ENCODE peak calls at places on chromosomes 16 and 17, in ten cellular contexts. A, N, X, F, H, Q, G, I, S and D are unnamed samples.
A peak's percentile ranks its signal among the peaks of the same experiment; 100 is the strongest.

GRCh38 chr16:89981414-89981813 is 32.9 kb downstream of the DEF8 start:
- DNase-seq in A (no peak), N (no peak), X (no peak), F (no peak), H (no peak), Q (no peak), G (no peak), I (no peak), S (no peak), D (no peak)

GRCh38 chr17:57892146-57892819 is 42.4 kb upstream of the MRPS23 start:
- DNase-seq in A (peak; percentile 94), N (peak; percentile 92), X (peak; percentile 84), F (peak; percentile 93), H (peak; percentile 87), Q (peak; percentile 83), G (peak; percentile 88), I (peak; percentile 83), S (peak; percentile 61), D (peak; percentile 84)

GRCh38 chr17:79915850-79916430 is 76.7 kb upstream of the CBX4 start:
- DNase-seq in A (peak; percentile 57), N (peak; percentile 55), X (peak; percentile 28), F (peak; percentile 84), H (peak; percentile 52), Q (peak; percentile 34), G (peak; percentile 97), I (no peak), S (peak; percentile 12), D (peak; percentile 36)

GRCh38 chr16:87053016-87053982 is 263.9 kb downstream of the C16orf95 start:
- DNase-seq in A (no peak), N (no peak), X (no peak), F (no peak), H (no peak), Q (no peak), G (no peak), I (no peak), S (no peak), D (peak; percentile 51)

GRCh38 chr16:3754304-3754703 is 37.0 kb upstream of the TRAP1 start:
- DNase-seq in A (no peak), N (no peak), X (peak; percentile 62), F (no peak), H (no peak), Q (no peak), G (no peak), I (no peak), S (no peak), D (no peak)

GRCh38 chr17:59470624-59471297 is 94.6 kb upstream of the DHX40 start:
- DNase-seq in A (no peak), N (no peak), X (no peak), F (no peak), H (no peak), Q (no peak), G (no peak), I (no peak), S (no peak), D (no peak)

GRCh38 chr17:5049314-5049819 is 14.1 kb upstream of the SLC52A1 start:
- DNase-seq in A (no peak), N (no peak), X (no peak), F (no peak), H (no peak), Q (no peak), G (no peak), I (no peak), S (peak; percentile 78), D (no peak)

GRCh38 chr17:55133583-55133982 is 131.2 kb upstream of the HLF start:
- DNase-seq in A (no peak), N (no peak), X (no peak), F (no peak), H (no peak), Q (no peak), G (no peak), I (no peak), S (no peak), D (no peak)

GRCh38 chr17:17366941-17367885 is 64.0 kb downstream of the NT5M start:
- DNase-seq in A (peak; percentile 60), N (no peak), X (no peak), F (peak; percentile 52), H (no peak), Q (no peak), G (no peak), I (no peak), S (no peak), D (no peak)

GRCh38 chr17:43994272-43995149 is 9.9 kb upstream of the NAGS start:
- DNase-seq in A (peak; percentile 82), N (peak; percentile 63), X (peak; percentile 37), F (peak; percentile 84), H (peak; percentile 54), Q (peak; percentile 77), G (peak; percentile 54), I (no peak), S (peak; percentile 63), D (peak; percentile 78)

GRCh38 chr16:84975066-84975465 is 36.3 kb downstream of the ZDHHC7 start:
- DNase-seq in A (no peak), N (no peak), X (no peak), F (no peak), H (no peak), Q (no peak), G (no peak), I (no peak), S (no peak), D (no peak)

GRCh38 chr17:36534117-36534880 is at the start of gene MYO19:
- DNase-seq in A (peak; percentile 84), N (peak; percentile 31), X (peak; percentile 44), F (peak; percentile 88), H (peak; percentile 52), Q (peak; percentile 70), G (peak; percentile 66), I (peak; percentile 72), S (no peak), D (peak; percentile 67)

GRCh38 chr17:57349533-57350227 is 93.4 kb downstream of the MSI2 start:
- DNase-seq in A (no peak), N (no peak), X (peak; percentile 27), F (no peak), H (no peak), Q (no peak), G (no peak), I (no peak), S (no peak), D (no peak)

GRCh38 chr17:4498461-4499397 is at the start of gene SPNS2:
- DNase-seq in A (peak; percentile 83), N (peak; percentile 12), X (peak; percentile 29), F (peak; percentile 86), H (peak; percentile 62), Q (peak; percentile 84), G (peak; percentile 84), I (peak; percentile 64), S (peak; percentile 71), D (no peak)

DNA sequence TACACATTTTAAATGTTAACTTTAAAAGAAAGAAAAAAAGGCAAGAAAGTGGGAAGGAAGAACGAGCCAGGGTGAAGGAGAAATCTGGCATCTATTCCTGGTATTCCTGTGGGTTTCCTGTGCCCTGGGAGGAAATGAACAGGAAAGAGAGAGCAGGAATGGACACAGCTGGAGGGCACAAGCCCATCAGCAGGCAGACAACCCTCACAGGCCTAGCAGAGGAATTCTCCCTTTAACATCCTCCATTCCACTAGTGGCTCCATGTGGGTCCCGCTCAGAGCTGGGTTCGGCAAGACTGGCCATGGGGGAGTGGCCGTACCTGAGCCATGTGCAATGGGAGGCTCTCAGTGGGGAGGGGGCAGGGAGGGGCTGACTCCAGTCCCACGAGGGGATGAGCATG is 30.4 kb downstream of the TK2 start:
- DNase-seq in A (no peak), N (no peak), X (no peak), F (no peak), H (no peak), Q (no peak), G (no peak), I (no peak), S (no peak), D (no peak)
- H3K4me1 ChIP-seq in A (peaks cover 47% of the 10 kb centered on the region), N (peaks cover 22% of the 10 kb centered on the region), X (peaks cover 31% of the 10 kb centered on the region), F (peaks cover 87% of the 10 kb centered on the region), H (peaks cover 78% of the 10 kb centered on the region), Q (no peaks in the 10 kb centered on the region), G (peaks cover 68% of the 10 kb centered on the region), I (peaks cover 17% of the 10 kb centered on the region), S (peaks cover 82% of the 10 kb centered on the region), D (peaks cover 20% of the 10 kb centered on the region)

DNA sequence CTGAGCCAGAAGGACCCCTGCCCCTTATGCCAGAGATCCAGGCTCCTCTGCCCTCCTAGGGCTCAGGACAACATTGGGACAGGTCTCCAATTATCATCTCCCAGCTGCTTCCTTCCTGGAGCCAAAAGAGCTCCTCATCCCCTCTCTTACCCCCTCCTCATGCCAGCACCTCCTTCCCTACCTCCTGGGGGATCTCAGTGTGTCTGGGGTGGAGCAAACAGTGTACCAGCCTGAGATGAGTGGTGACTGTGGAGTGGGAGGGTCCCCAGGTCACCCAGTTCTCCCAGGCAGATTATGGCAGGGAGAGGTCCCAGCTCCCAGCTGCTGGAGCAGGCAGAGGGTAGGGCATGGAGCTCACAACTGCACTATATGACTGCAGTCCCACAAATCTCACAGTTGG is 23.7 kb downstream of the SRCIN1 start:
- DNase-seq in A (no peak), N (no peak), X (no peak), F (no peak), H (no peak), Q (no peak), G (no peak), I (no peak), S (no peak), D (no peak)
- H3K4me1 ChIP-seq in A (peaks cover 9% of the 10 kb centered on the region), N (no peaks in the 10 kb centered on the region), X (no peaks in the 10 kb centered on the region), F (peaks cover 10% of the 10 kb centered on the region), H (peaks cover 9% of the 10 kb centered on the region), Q (peaks cover 7% of the 10 kb centered on the region), G (peaks cover 61% of the 10 kb centered on the region), I (peaks cover 40% of the 10 kb centered on the region), S (peaks cover 6% of the 10 kb centered on the region), D (peaks cover 19% of the 10 kb centered on the region)

DNA sequence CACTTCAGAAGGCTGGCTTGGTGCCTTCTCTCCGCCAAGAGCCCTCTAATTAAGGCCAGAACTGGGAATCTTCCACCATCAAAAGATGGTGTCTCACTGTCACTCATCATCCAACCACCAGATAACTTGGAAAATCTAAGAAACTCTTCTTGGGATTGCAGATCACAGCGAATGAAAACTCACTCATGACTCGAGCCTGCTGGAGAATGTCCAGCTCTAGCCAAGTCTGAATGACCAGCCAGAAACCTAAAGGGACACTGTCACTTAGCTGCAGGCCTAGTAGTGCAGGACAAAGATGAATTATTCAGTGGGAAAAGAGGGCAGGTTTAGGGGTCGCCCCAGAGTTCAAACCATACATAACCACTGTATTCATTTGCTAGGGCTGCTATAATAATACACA is 107.8 kb downstream of the XYLT1 start:
- DNase-seq in A (no peak), N (no peak), X (peak; percentile 37), F (no peak), H (no peak), Q (no peak), G (no peak), I (no peak), S (no peak), D (no peak)
- H3K4me1 ChIP-seq in A (peaks cover 6% of the 10 kb centered on the region), N (peaks cover 8% of the 10 kb centered on the region), X (peaks cover 9% of the 10 kb centered on the region), F (peaks cover 67% of the 10 kb centered on the region), H (peaks cover 6% of the 10 kb centered on the region), Q (no peaks in the 10 kb centered on the region), G (no peaks in the 10 kb centered on the region), I (peaks cover 29% of the 10 kb centered on the region), S (peaks cover 98% of the 10 kb centered on the region), D (no peaks in the 10 kb centered on the region)

GRCh38 chr16:64900029-64900428 is 221.8 kb downstream of the CDH11 start:
- DNase-seq in A (no peak), N (no peak), X (no peak), F (no peak), H (no peak), Q (no peak), G (no peak), I (no peak), S (no peak), D (no peak)
- H3K4me1 ChIP-seq in A (peaks cover 7% of the 10 kb centered on the region), N (no peaks in the 10 kb centered on the region), X (no peaks in the 10 kb centered on the region), F (no peaks in the 10 kb centered on the region), H (no peaks in the 10 kb centered on the region), Q (no peaks in the 10 kb centered on the region), G (no peaks in the 10 kb centered on the region), I (no peaks in the 10 kb centered on the region), S (no peaks in the 10 kb centered on the region), D (no peaks in the 10 kb centered on the region)